ENCODE peak calls at places on chromosomes 16 and 17, in four cellular contexts. G, U, Q and T are unnamed samples.

GRCh38 chr17:57871863-57872262 is 22.0 kb upstream of the MRPS23 start:
- DNase-seq in G (no peak), U (no peak), Q (no peak), T (no peak)

GRCh38 chr16:1710811-1711507 is 5.0 kb downstream of the MAPK8IP3 start:
- DNase-seq in G (no peak), U (no peak), Q (no peak), T (no peak)

GRCh38 chr17:72515291-72516065 is 394.7 kb downstream of the SOX9 start:
- DNase-seq in G (no peak), U (peak), Q (no peak), T (no peak)

GRCh38 chr17:80152057-80152831 is 5.3 kb upstream of the EIF4A3 start:
- DNase-seq in G (no peak), U (peak), Q (no peak), T (no peak)

GRCh38 chr17:63133489-63133888 is 167.5 kb downstream of the TANC2 start:
- DNase-seq in G (no peak), U (no peak), Q (no peak), T (no peak)

GRCh38 chr16:10277597-10277996 is 95.4 kb upstream of the GRIN2A start:
- DNase-seq in G (no peak), U (no peak), Q (no peak), T (no peak)

GRCh38 chr16:85556456-85557082 is 56.6 kb upstream of the GSE1 start:
- DNase-seq in G (peak), U (peak), Q (peak), T (no peak)

GRCh38 chr16:10609410-10609774 is 29.0 kb upstream of the EMP2 start:
- DNase-seq in G (no peak), U (peak), Q (no peak), T (no peak)

GRCh38 chr17:79699386-79700036 is 31.2 kb upstream of the ENPP7 start:
- DNase-seq in G (no peak), U (no peak), Q (no peak), T (no peak)

GRCh38 chr16:35910409-35910808 is 2451.0 kb downstream of the TP53TG3F start:
- DNase-seq in G (no peak), U (no peak), Q (no peak), T (no peak)

GRCh38 chr16:52383071-52383470 is 163.9 kb downstream of the TOX3 start:
- DNase-seq in G (no peak), U (no peak), Q (no peak), T (no peak)

GRCh38 chr16:22352726-22353125 is 21.7 kb downstream of the CDR2 start:
- DNase-seq in G (no peak), U (no peak), Q (no peak), T (no peak)

GRCh38 chr17:74282587-74283370 is 8.7 kb downstream of the DNAI2 start:
- DNase-seq in G (no peak), U (no peak), Q (no peak), T (no peak)

GRCh38 chr16:89246383-89246902 is 28.9 kb downstream of the ZNF778 start:
- DNase-seq in G (peak), U (no peak), Q (no peak), T (no peak)

GRCh38 chr17:58363457-58364185 is 11.6 kb upstream of the SUPT4H1 start:
- DNase-seq in G (no peak), U (no peak), Q (no peak), T (no peak)

GRCh38 chr16:84054916-84055315 is 12.3 kb upstream of the SLC38A8 start:
- DNase-seq in G (no peak), U (no peak), Q (no peak), T (no peak)

GRCh38 chr16:1877804-1878203 is 5.8 kb upstream of the MEIOB start:
- DNase-seq in G (no peak), U (no peak), Q (no peak), T (no peak)

GRCh38 chr17:28574536-28574935 is 2.2 kb downstream of the ALDOC start:
- DNase-seq in G (no peak), U (no peak), Q (no peak), T (no peak)

GRCh38 chr16:30912794-30913412 is 10.5 kb upstream of the FBXL19 start:
- DNase-seq in G (no peak), U (no peak), Q (no peak), T (no peak)

GRCh38 chr16:10752843-10753523 is 9.3 kb downstream of the NUBP1 start:
- DNase-seq in G (peak), U (no peak), Q (no peak), T (peak)

GRCh38 chr17:50547736-50548083 is 736 bp downstream of the SPATA20 start:
- DNase-seq in G (no peak), U (no peak), Q (no peak), T (no peak)
- TF ChIP-seq CTCF in G (no peak), U (no peak), Q (no peak), T (no peak)

GRCh38 chr17:10398352-10398751 is 23.4 kb downstream of the MYH8 start:
- DNase-seq in G (no peak), U (no peak), Q (no peak), T (no peak)
- TF ChIP-seq CTCF in G (no peak), U (no peak), Q (no peak), T (no peak)

GRCh38 chr17:45305532-45306087 is 11.2 kb downstream of the MAP3K14 start:
- DNase-seq in G (no peak), U (peak), Q (no peak), T (no peak)

GRCh38 chr17:45306094-45306493 is 10.7 kb downstream of the MAP3K14 start:
- DNase-seq in G (no peak), U (no peak), Q (no peak), T (no peak)

GRCh38 chr17:45308016-45308365 is 8.8 kb downstream of the MAP3K14 start:
- DNase-seq in G (no peak), U (no peak), Q (no peak), T (no peak)

GRCh38 chr17:45307290-45308015 is 9.4 kb downstream of the MAP3K14 start:
- DNase-seq in G (no peak), U (peak), Q (no peak), T (no peak)

GRCh38 chr17:45306623-45307022 is 10.2 kb downstream of the MAP3K14 start:
- DNase-seq in G (no peak), U (no peak), Q (no peak), T (no peak)
- TF ChIP-seq CTCF in G (no peak), U (no peak), Q (no peak), T (no peak)

DNA sequence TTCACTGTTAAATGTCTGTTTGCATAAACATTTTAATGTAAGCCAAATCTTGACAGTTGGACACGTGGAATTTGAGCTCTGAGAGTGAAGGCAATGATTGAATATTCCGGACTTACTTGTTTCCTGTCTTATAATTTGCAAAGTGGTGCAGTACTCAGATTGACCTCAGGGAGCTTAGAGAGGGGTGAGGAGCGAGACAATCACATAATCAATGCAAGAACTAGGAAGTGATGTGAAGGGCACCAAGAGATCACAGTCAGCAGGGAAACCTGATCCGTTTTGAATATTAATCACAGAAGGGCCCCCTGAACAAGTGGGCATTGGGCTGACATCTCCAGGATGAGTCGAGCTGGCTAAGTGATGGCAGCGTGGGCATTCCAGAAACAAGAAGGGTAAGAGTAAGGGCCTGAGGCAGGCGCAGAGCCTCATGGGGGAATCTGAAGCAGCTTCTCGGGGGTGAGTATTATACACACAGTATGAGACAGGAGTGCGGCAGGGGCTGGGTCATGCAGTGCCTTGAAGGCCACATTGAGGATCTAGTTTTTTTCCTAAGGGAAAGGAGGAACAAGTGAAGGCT is 26.1 kb downstream of the TEX2 start:
- DNase-seq in G (no peak), U (no peak), Q (peak), T (no peak)
- TF ChIP-seq CTCF in G (no peak), U (peak), Q (peak), T (no peak)

GRCh38 chr17:41796066-41796895 is 9.8 kb upstream of the JUP start:
- DNase-seq in G (no peak), U (no peak), Q (no peak), T (no peak)
- TF ChIP-seq CTCF in G (no peak), U (no peak), Q (no peak), T (no peak)

GRCh38 chr17:15269087-15269486 is 4.0 kb upstream of the PMP22 start:
- DNase-seq in G (no peak), U (no peak), Q (no peak), T (no peak)

GRCh38 chr17:15269690-15270089 is 4.6 kb upstream of the PMP22 start:
- DNase-seq in G (no peak), U (peak), Q (no peak), T (no peak)

GRCh38 chr17:15268465-15268864 is 3.3 kb upstream of the PMP22 start:
- DNase-seq in G (no peak), U (no peak), Q (no peak), T (no peak)

GRCh38 chr17:15266325-15266950 is 1.3 kb upstream of the PMP22 start:
- DNase-seq in G (no peak), U (no peak), Q (no peak), T (no peak)

GRCh38 chr17:15268003-15268402 is 2.9 kb upstream of the PMP22 start:
- DNase-seq in G (no peak), U (no peak), Q (no peak), T (no peak)
- TF ChIP-seq CTCF in G (no peak), U (no peak), Q (no peak), T (no peak)

DNA sequence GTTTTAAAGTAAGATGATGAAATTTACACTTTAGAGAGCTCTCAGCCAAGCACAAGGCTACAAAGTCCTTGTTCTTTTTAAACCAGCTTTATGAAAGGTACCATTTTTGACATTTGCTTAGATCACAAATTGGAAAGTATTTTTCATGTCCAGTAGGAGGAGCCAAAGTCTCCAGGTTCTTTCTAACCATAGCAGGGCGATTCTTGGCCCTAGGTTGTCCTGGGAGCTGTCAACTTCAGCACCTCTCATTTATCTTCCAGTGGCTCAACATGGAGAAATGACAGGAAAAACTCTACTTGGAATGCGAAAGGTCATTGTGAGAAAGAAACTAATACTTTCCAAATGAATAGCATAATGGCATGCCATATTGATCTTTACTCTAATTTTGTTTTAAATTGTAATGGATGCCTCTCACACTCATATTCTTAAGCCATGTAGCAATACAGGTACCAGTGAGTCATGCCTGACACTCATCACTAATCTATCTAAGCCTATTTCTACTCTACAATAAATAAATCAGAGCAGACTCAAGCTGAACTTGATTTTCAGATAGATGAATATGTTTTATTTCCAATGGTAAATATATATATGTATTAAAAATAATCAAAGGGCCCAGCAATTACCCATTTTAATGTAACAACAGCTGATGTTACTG is 919.1 kb upstream of the EEF2KMT start:
- DNase-seq in G (no peak), U (no peak), Q (peak), T (no peak)
- TF ChIP-seq CTCF in G (no peak), U (no peak), Q (peak), T (no peak)

GRCh38 chr16:70808371-70808770 is 7.4 kb upstream of the VAC14 start:
- DNase-seq in G (no peak), U (no peak), Q (no peak), T (no peak)
- TF ChIP-seq CTCF in G (no peak), U (no peak), Q (no peak), T (no peak)